ENCODE peak calls at places on chromosome 5, in eight cellular contexts. H, X, M, A, Q, S, G and P are unnamed samples.
A peak's percentile ranks its signal among the peaks of the same experiment; 100 is the strongest.

GRCh38 chr5:78738693-78739300 is 90.2 kb upstream of the LHFPL2 start:
- DNase-seq in A (no peak), G (no peak), X (no peak), Q (no peak), M (peak; percentile 44), S (no peak), H (no peak), P (no peak)

GRCh38 chr5:89374818-89375521 is 492.0 kb upstream of the MEF2C start:
- DNase-seq in Q (no peak), X (no peak), M (no peak), A (no peak), H (no peak), S (no peak), G (no peak), P (no peak)

GRCh38 chr5:59460368-59461153 is 433.0 kb downstream of the PDE4D start:
- DNase-seq in X (no peak), H (no peak), S (no peak), Q (no peak), A (no peak), G (peak; percentile 31), M (no peak), P (no peak)

GRCh38 chr5:21642321-21642720 is 1210.8 kb downstream of the CDH12 start:
- DNase-seq in M (no peak), Q (no peak), S (no peak), X (no peak), A (no peak), G (no peak), H (no peak), P (no peak)

GRCh38 chr5:96006291-96006690 is 44.6 kb upstream of the ELL2 start:
- DNase-seq in M (no peak), S (no peak), Q (no peak), A (no peak), X (no peak), G (no peak), H (no peak), P (no peak)

GRCh38 chr5:10607666-10608442 is 44.0 kb downstream of the ANKRD33B start:
- DNase-seq in G (peak; percentile 43), H (no peak), X (peak; percentile 60), M (no peak), S (no peak), A (no peak), Q (no peak), P (no peak)

GRCh38 chr5:159987031-159987674 is 21.8 kb upstream of the TTC1 start:
- DNase-seq in M (peak; percentile 95), A (peak; percentile 84), G (peak; percentile 73), S (peak; percentile 56), X (peak; percentile 50), Q (peak; percentile 78), H (no peak), P (peak; percentile 88)

GRCh38 chr5:56357426-56357825 is 124.3 kb upstream of the ANKRD55 start:
- DNase-seq in H (no peak), G (no peak), Q (no peak), A (no peak), X (no peak), S (no peak), M (no peak), P (no peak)

GRCh38 chr5:27571681-27572080 is 533.3 kb upstream of the CDH9 start:
- DNase-seq in G (no peak), Q (no peak), A (no peak), M (no peak), X (no peak), H (no peak), S (no peak), P (no peak)

DNA sequence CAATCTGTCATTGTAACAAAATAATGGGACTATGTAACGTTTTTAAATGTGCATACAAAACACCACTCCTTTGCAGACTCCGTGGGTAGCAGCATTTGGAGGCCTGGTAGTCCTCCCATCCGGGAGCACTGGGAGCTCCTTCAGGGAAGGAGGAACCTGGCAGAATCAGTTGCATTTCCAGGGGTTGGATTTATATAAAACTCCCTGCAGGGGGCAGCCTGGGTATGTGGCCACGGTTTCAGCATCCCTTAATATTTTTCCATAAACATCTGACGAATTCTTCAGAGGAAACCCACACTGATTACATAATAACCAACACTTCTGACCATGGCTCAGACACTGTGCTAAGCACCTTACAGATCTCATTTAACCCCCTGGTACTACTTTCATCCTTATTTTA is 6.1 kb upstream of the AFAP1L1 start:
- DNase-seq in M (peak; percentile 45), X (peak; percentile 38), S (peak; percentile 33), H (no peak), A (no peak), G (no peak), Q (no peak), P (no peak)
- TF ChIP-seq CTCF in M (peak; percentile 64), X (peak; percentile 73), S (peak; percentile 35), H (peak; percentile 33), A (no peak), G (peak; percentile 64), Q (no peak), P (no peak)

GRCh38 chr5:38845555-38846378 is at the start of gene OSMR:
- DNase-seq in G (peak; percentile 93), X (peak; percentile 96), Q (peak; percentile 95), M (peak; percentile 93), S (peak; percentile 94), A (peak; percentile 70), H (peak; percentile 96), P (peak; percentile 35)
- TF ChIP-seq CTCF in G (no peak), X (peak; percentile 10), Q (peak; percentile 22), M (peak; percentile 12), S (no peak), A (no peak), H (no peak), P (no peak)

DNA sequence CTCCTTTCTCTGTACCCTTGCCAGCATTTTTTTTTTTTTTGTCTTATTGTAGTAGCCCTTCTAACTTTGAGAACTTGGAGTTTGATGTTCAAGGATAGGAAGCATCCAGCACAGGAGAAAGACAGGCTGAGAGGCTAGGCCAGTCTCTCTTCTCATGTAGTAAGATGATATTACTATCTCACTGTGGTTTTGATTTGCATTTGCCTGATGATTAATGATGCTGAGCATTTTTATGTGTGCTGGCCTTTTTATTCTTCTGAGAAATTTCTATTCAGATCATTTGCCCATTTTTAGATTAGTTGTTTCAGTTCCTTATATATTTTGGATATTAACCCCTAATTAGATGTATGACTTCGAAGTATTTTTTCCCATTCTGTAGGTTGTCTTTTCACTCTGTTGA is 592.4 kb upstream of the ZNF608 start:
- DNase-seq in S (no peak), A (no peak), G (no peak), Q (no peak), M (no peak), X (no peak), H (no peak), P (no peak)
- TF ChIP-seq CTCF in S (no peak), A (no peak), G (no peak), Q (no peak), M (no peak), X (no peak), H (no peak), P (no peak)

GRCh38 chr5:119319890-119320289 is 35.9 kb upstream of the TNFAIP8 start:
- DNase-seq in G (no peak), S (no peak), X (no peak), M (no peak), A (no peak), Q (no peak), H (no peak), P (no peak)
- TF ChIP-seq CTCF in G (no peak), S (no peak), X (no peak), M (no peak), A (no peak), Q (no peak), H (no peak), P (no peak)

GRCh38 chr5:74555991-74556390 is 84.5 kb downstream of the ENC1 start:
- DNase-seq in A (no peak), S (peak; percentile 78), M (no peak), X (no peak), H (no peak), G (no peak), Q (no peak), P (no peak)

GRCh38 chr5:74562116-74562515 is 78.4 kb downstream of the ENC1 start:
- DNase-seq in H (no peak), Q (no peak), A (no peak), G (no peak), M (no peak), X (no peak), S (no peak), P (no peak)

GRCh38 chr5:74556631-74557595 is 83.6 kb downstream of the ENC1 start:
- DNase-seq in M (no peak), S (peak; percentile 70), G (no peak), X (no peak), A (no peak), Q (no peak), H (no peak), P (no peak)

GRCh38 chr5:74560245-74560644 is 80.3 kb downstream of the ENC1 start:
- DNase-seq in Q (no peak), X (no peak), M (no peak), A (no peak), H (no peak), G (no peak), S (no peak), P (peak; percentile 14)
- TF ChIP-seq CTCF in Q (no peak), X (no peak), M (no peak), A (no peak), H (no peak), G (no peak), S (no peak), P (no peak)

GRCh38 chr5:149776376-149777305 is 46.5 kb downstream of the PPARGC1B start:
- DNase-seq in H (no peak), S (no peak), X (no peak), G (no peak), M (no peak), A (no peak), Q (no peak), P (no peak)

GRCh38 chr5:149777382-149777781 is 47.3 kb downstream of the PPARGC1B start:
- DNase-seq in G (peak; percentile 29), Q (peak; percentile 23), A (no peak), H (no peak), X (no peak), S (peak; percentile 19), M (no peak), P (no peak)

GRCh38 chr5:149781612-149782011 is 51.5 kb downstream of the PPARGC1B start:
- DNase-seq in X (no peak), G (no peak), S (no peak), A (no peak), H (no peak), Q (no peak), M (no peak), P (no peak)

GRCh38 chr5:149780043-149780737 is 50.1 kb downstream of the PPARGC1B start:
- DNase-seq in M (peak; percentile 20), X (no peak), H (no peak), Q (no peak), G (peak; percentile 48), A (no peak), S (no peak), P (no peak)

GRCh38 chr5:149779071-149779470 is 49.0 kb downstream of the PPARGC1B start:
- DNase-seq in A (no peak), Q (no peak), H (no peak), G (no peak), M (no peak), S (no peak), X (no peak), P (no peak)
- TF ChIP-seq CTCF in A (no peak), Q (no peak), H (no peak), G (no peak), M (no peak), S (no peak), X (no peak), P (no peak)

GRCh38 chr5:152514827-152515397 is 109.8 kb upstream of the NMUR2 start:
- DNase-seq in S (peak; percentile 33), X (no peak), H (peak; percentile 9), A (no peak), Q (no peak), G (no peak), M (peak; percentile 36), P (peak; percentile 12)
- TF ChIP-seq CTCF in S (peak; percentile 63), X (peak; percentile 39), H (peak; percentile 46), A (peak; percentile 34), Q (no peak), G (peak; percentile 24), M (no peak), P (peak; percentile 39)